ENCODE peak calls at places on chromosomes 6 and 20, in four cellular contexts. Y, G, A and E are unnamed samples.

GRCh38 chr6:46903175-46903574 is 18.6 kb downstream of the ADGRF5 start:
- DNase-seq in G (no peak), Y (no peak), A (no peak), E (no peak)

GRCh38 chr6:55009114-55009513 is 162.5 kb downstream of the FAM83B start:
- DNase-seq in Y (no peak), A (peak; percentile 27), G (no peak), E (no peak)

GRCh38 chr20:64219202-64219601 is 36.3 kb upstream of the PCMTD2 start:
- DNase-seq in Y (no peak), G (no peak), A (no peak), E (no peak)

GRCh38 chr20:59933296-59933848 is at the start of gene SYCP2:
- DNase-seq in Y (no peak), A (no peak), G (peak; percentile 70), E (peak; percentile 16)

GRCh38 chr6:35343092-35343834 is 905 bp downstream of the PPARD start:
- DNase-seq in Y (no peak), G (no peak), A (no peak), E (no peak)

GRCh38 chr6:44545224-44545623 is 157.7 kb downstream of the CDC5L start:
- DNase-seq in G (no peak), Y (no peak), A (no peak), E (no peak)

GRCh38 chr6:45387236-45387635 is 9.5 kb upstream of the SUPT3H start:
- DNase-seq in A (no peak), G (no peak), Y (no peak), E (no peak)

GRCh38 chr6:135346747-135347146 is 150.8 kb downstream of the AHI1 start:
- DNase-seq in G (no peak), Y (no peak), A (no peak), E (no peak)

GRCh38 chr6:110688661-110689268 is 126.5 kb downstream of the CDK19 start:
- DNase-seq in Y (no peak), G (no peak), A (no peak), E (no peak)

GRCh38 chr6:96923871-96924493 is 546 bp upstream of the KLHL32 start:
- DNase-seq in Y (peak; percentile 20), A (peak; percentile 86), G (no peak), E (peak; percentile 85)

GRCh38 chr6:53795254-53795701 is 473 bp downstream of the LRRC1 start:
- DNase-seq in Y (peak; percentile 49), A (no peak), G (no peak), E (peak; percentile 82)

GRCh38 chr6:152552616-152553209 is 84.4 kb downstream of the SYNE1 start:
- DNase-seq in G (peak; percentile 49), Y (peak; percentile 16), A (peak; percentile 74), E (peak; percentile 46)

GRCh38 chr6:2858678-2859324 is 17.1 kb upstream of the SERPINB1 start:
- DNase-seq in A (no peak), Y (no peak), G (no peak), E (no peak)

GRCh38 chr6:4253604-4254211 is 118.3 kb upstream of the ECI2 start:
- DNase-seq in G (no peak), Y (no peak), A (no peak), E (peak; percentile 36)

GRCh38 chr6:43738877-43739641 is 31.0 kb upstream of the VEGFA start:
- DNase-seq in Y (no peak), A (no peak), G (no peak), E (no peak)

GRCh38 chr20:57464642-57465211 is 60.2 kb downstream of the CTCFL start:
- DNase-seq in G (no peak), Y (no peak), A (no peak), E (no peak)

GRCh38 chr20:45304464-45304999 is 2.1 kb upstream of the RBPJL start:
- DNase-seq in A (no peak), Y (no peak), G (no peak), E (no peak)

GRCh38 chr6:40587240-40588069 is at the start of gene LRFN2:
- DNase-seq in Y (peak; percentile 84), G (peak; percentile 82), A (peak; percentile 62), E (peak; percentile 85)

GRCh38 chr20:59013031-59013951 is 5.9 kb upstream of the TUBB1 start:
- DNase-seq in G (peak; percentile 0), Y (no peak), A (no peak), E (no peak)

GRCh38 chr6:112835078-112835477 is 487.9 kb downstream of the RFPL4B start:
- DNase-seq in Y (no peak), A (no peak), G (no peak), E (no peak)

GRCh38 chr6:5996701-5997419 is 9.9 kb downstream of the NRN1 start:
- DNase-seq in G (no peak), A (peak; percentile 28), Y (peak; percentile 22), E (no peak)

GRCh38 chr6:76351275-76351674 is 278.8 kb upstream of the IMPG1 start:
- DNase-seq in G (no peak), Y (peak; percentile 1), A (no peak), E (no peak)

GRCh38 chr20:1870792-1871550 is 24.2 kb upstream of the SIRPA start:
- DNase-seq in Y (no peak), A (no peak), G (no peak), E (no peak)

GRCh38 chr6:39452306-39452705 is 129.8 kb upstream of the KCNK16 start:
- DNase-seq in Y (no peak), G (peak; percentile 4), A (no peak), E (no peak)

GRCh38 chr20:17680836-17681740 is 954 bp downstream of the RRBP1 start:
- DNase-seq in A (peak; percentile 27), G (peak; percentile 85), Y (peak; percentile 84), E (peak; percentile 77)